ENCODE peak calls at places on chromosome 13, in ten cellular contexts. K is BJ; B is T-helper 17 cell; R is AML-193; X is stimulated activated CD4-positive, alpha-beta T cell treated with anti-CD3 and anti-CD28 coated beads, Interleukin-1b, Interleukin-23, amount 100 ng/mL, for 24 hours; V is dorsolateral prefrontal cortex; L is MCF 10A; T is erythroblast; O is choroid plexus epithelial cell; W is right cardiac atrium. C is an unnamed sample.
A peak's percentile ranks its signal among the peaks of the same experiment; 100 is the strongest.

GRCh38 chr13:32048816-32049215 is 17.2 kb downstream of the FRY start:
- DNase-seq in K (no peak), B (no peak), R (peak; percentile 56), X (no peak), V (no peak), L (no peak), T (no peak), O (no peak), W (no peak), C (no peak)

GRCh38 chr13:98507060-98507797 is 69.7 kb downstream of the STK24 start:
- DNase-seq in K (no peak), B (no peak), R (no peak), X (no peak), V (peak; percentile 29), L (peak; percentile 78), T (peak; percentile 61), O (peak; percentile 64), W (peak; percentile 80), C (peak; percentile 63)

GRCh38 chr13:98508280-98509074 is 68.4 kb downstream of the STK24 start:
- DNase-seq in K (no peak), B (no peak), R (no peak), X (no peak), V (no peak), L (peak; percentile 70), T (peak; percentile 44), O (peak; percentile 93), W (no peak), C (no peak)

GRCh38 chr13:71274923-71275593 is 591.9 kb downstream of the DACH1 start:
- DNase-seq in K (no peak), B (no peak), R (peak; percentile 10), X (no peak), V (no peak), L (no peak), T (no peak), O (no peak), W (no peak), C (no peak)

GRCh38 chr13:31444266-31444862 is 244.6 kb downstream of the B3GLCT start:
- DNase-seq in K (no peak), B (no peak), R (no peak), X (no peak), V (no peak), L (no peak), T (no peak), O (no peak), W (peak; percentile 17), C (no peak)

GRCh38 chr13:30708541-30708940 is 26.8 kb upstream of the ALOX5AP start:
- DNase-seq in K (no peak), B (no peak), R (no peak), X (no peak), V (no peak), L (no peak), T (no peak), O (peak; percentile 88), W (no peak), C (no peak)

GRCh38 chr13:38348890-38349289 is 761 bp upstream of the UFM1 start:
- DNase-seq in K (no peak), B (no peak), R (peak; percentile 45), X (peak; percentile 9), V (no peak), L (peak; percentile 43), T (peak; percentile 32), O (peak; percentile 40), W (no peak), C (no peak)

GRCh38 chr13:78618411-78618810 is 15.1 kb upstream of the POU4F1 start:
- DNase-seq in K (no peak), B (no peak), R (no peak), X (no peak), V (no peak), L (no peak), T (no peak), O (no peak), W (no peak), C (no peak)

GRCh38 chr13:30487075-30487470 is 21.3 kb upstream of the HMGB1 start:
- DNase-seq in K (no peak), B (no peak), R (no peak), X (no peak), V (no peak), L (no peak), T (no peak), O (no peak), W (no peak), C (no peak)

GRCh38 chr13:97979556-97979955 is 26.1 kb downstream of the IPO5 start:
- DNase-seq in K (no peak), B (no peak), R (no peak), X (no peak), V (no peak), L (no peak), T (no peak), O (no peak), W (no peak), C (no peak)

GRCh38 chr13:21443171-21443570 is 15.9 kb downstream of the ZDHHC20 start:
- DNase-seq in K (no peak), B (no peak), R (no peak), X (no peak), V (no peak), L (no peak), T (no peak), O (no peak), W (no peak), C (no peak)

GRCh38 chr13:71968025-71968424 is 101.0 kb upstream of the DACH1 start:
- DNase-seq in K (no peak), B (no peak), R (no peak), X (no peak), V (no peak), L (no peak), T (no peak), O (peak; percentile 25), W (no peak), C (no peak)

GRCh38 chr13:83184819-83185218 is 697.5 kb downstream of the SLITRK1 start:
- DNase-seq in K (peak; percentile 31), B (no peak), R (no peak), X (no peak), V (no peak), L (peak; percentile 52), T (no peak), O (peak; percentile 79), W (no peak), C (no peak)

GRCh38 chr13:110392510-110393233 is 85.6 kb downstream of the COL4A2 start:
- DNase-seq in K (no peak), B (no peak), R (no peak), X (no peak), V (no peak), L (no peak), T (no peak), O (peak; percentile 91), W (no peak), C (no peak)

GRCh38 chr13:33109319-33109718 is 93.1 kb downstream of the KL start:
- DNase-seq in K (no peak), B (no peak), R (no peak), X (no peak), V (no peak), L (no peak), T (no peak), O (no peak), W (no peak), C (no peak)

GRCh38 chr13:106139407-106139806 is 396.1 kb downstream of the EFNB2 start:
- DNase-seq in K (no peak), B (no peak), R (no peak), X (no peak), V (no peak), L (no peak), T (no peak), O (peak; percentile 80), W (no peak), C (no peak)

GRCh38 chr13:44136693-44137268 is 236.8 kb upstream of the SERP2 start:
- DNase-seq in K (no peak), B (no peak), R (no peak), X (no peak), V (no peak), L (no peak), T (no peak), O (no peak), W (no peak), C (no peak)

GRCh38 chr13:67230774-67231480 is 791 bp upstream of the PCDH9 start:
- DNase-seq in K (no peak), B (peak; percentile 4), R (peak; percentile 17), X (peak; percentile 13), V (peak; percentile 65), L (peak; percentile 69), T (peak; percentile 62), O (peak; percentile 64), W (peak; percentile 61), C (no peak)

GRCh38 chr13:76189882-76190519 is 553.9 kb downstream of the LMO7 start:
- DNase-seq in K (no peak), B (no peak), R (no peak), X (no peak), V (no peak), L (no peak), T (no peak), O (no peak), W (no peak), C (no peak)

GRCh38 chr13:113804017-113804702 is 45.1 kb downstream of the TMEM255B start:
- DNase-seq in K (no peak), B (no peak), R (no peak), X (no peak), V (no peak), L (no peak), T (no peak), O (no peak), W (no peak), C (no peak)

GRCh38 chr13:110546933-110547332 is 14.6 kb downstream of the RAB20 start:
- DNase-seq in K (peak; percentile 19), B (no peak), R (no peak), X (no peak), V (no peak), L (peak; percentile 98), T (no peak), O (peak; percentile 95), W (peak; percentile 89), C (no peak)

GRCh38 chr13:38582133-38582532 is 104.7 kb upstream of the FREM2 start:
- DNase-seq in K (peak; percentile 2), B (no peak), R (peak; percentile 43), X (no peak), V (no peak), L (peak; percentile 61), T (peak; percentile 21), O (peak; percentile 60), W (no peak), C (no peak)

GRCh38 chr13:64164435-64164834 is 2748.8 kb upstream of the PCDH20 start:
- DNase-seq in K (no peak), B (no peak), R (no peak), X (no peak), V (no peak), L (no peak), T (no peak), O (no peak), W (no peak), C (no peak)

GRCh38 chr13:106530907-106531520 is 4.4 kb downstream of the EFNB2 start:
- DNase-seq in K (no peak), B (no peak), R (no peak), X (no peak), V (no peak), L (no peak), T (no peak), O (peak; percentile 44), W (no peak), C (no peak)

GRCh38 chr13:112954488-112955270 is 14.3 kb upstream of the MCF2L start:
- DNase-seq in K (no peak), B (no peak), R (no peak), X (no peak), V (no peak), L (no peak), T (no peak), O (no peak), W (no peak), C (no peak)

GRCh38 chr13:25065974-25066770 is 29.8 kb upstream of the PABPC3 start:
- DNase-seq in K (no peak), B (no peak), R (no peak), X (no peak), V (no peak), L (no peak), T (no peak), O (no peak), W (no peak), C (no peak)

GRCh38 chr13:33953203-33953602 is 135.3 kb downstream of the RFC3 start:
- DNase-seq in K (peak; percentile 81), B (no peak), R (no peak), X (no peak), V (no peak), L (peak; percentile 24), T (no peak), O (peak; percentile 48), W (no peak), C (no peak)

GRCh38 chr13:82713681-82714405 is 1168.4 kb downstream of the SLITRK1 start:
- DNase-seq in K (peak; percentile 66), B (no peak), R (no peak), X (no peak), V (no peak), L (no peak), T (no peak), O (peak; percentile 23), W (no peak), C (no peak)